ENCODE peak calls at places on chromosome 19, in five cellular contexts. One of them, this sample, is unnamed.

GRCh38 chr19:46218160-46218559 is 11.4 kb upstream of the IGFL1 start:
- DNase-seq in psoas muscle: no peak
- DNase-seq in cardiac fibroblast: peak; percentile 46
- DNase-seq in HCT116: peak; percentile 21
- DNase-seq in colonic mucosa: peak; percentile 24
- DNase-seq in this sample: peak; percentile 72

GRCh38 chr19:57269515-57270250 is 10.6 kb upstream of the ZNF460 start:
- DNase-seq in colonic mucosa: no peak
- DNase-seq in cardiac fibroblast: peak; percentile 92
- DNase-seq in HCT116: no peak
- DNase-seq in psoas muscle: no peak
- DNase-seq in this sample: peak; percentile 89

GRCh38 chr19:13808856-13809255 is 13.6 kb downstream of the ZSWIM4 start:
- DNase-seq in psoas muscle: no peak
- DNase-seq in colonic mucosa: no peak
- DNase-seq in HCT116: no peak
- DNase-seq in cardiac fibroblast: no peak
- DNase-seq in this sample: no peak

GRCh38 chr19:40217921-40218890 is at the start of gene TTC9B:
- DNase-seq in colonic mucosa: no peak
- DNase-seq in psoas muscle: no peak
- DNase-seq in HCT116: no peak
- DNase-seq in cardiac fibroblast: no peak
- DNase-seq in this sample: no peak

GRCh38 chr19:15048128-15048527 is 1.2 kb upstream of the CASP14 start:
- DNase-seq in psoas muscle: no peak
- DNase-seq in HCT116: no peak
- DNase-seq in colonic mucosa: no peak
- DNase-seq in cardiac fibroblast: no peak
- DNase-seq in this sample: no peak

GRCh38 chr19:52590728-52591127 is 20.6 kb downstream of the ZNF701 start:
- DNase-seq in psoas muscle: no peak
- DNase-seq in cardiac fibroblast: no peak
- DNase-seq in HCT116: no peak
- DNase-seq in colonic mucosa: no peak
- DNase-seq in this sample: no peak

GRCh38 chr19:3098515-3099346 is 4.6 kb downstream of the GNA11 start:
- DNase-seq in colonic mucosa: peak; percentile 61
- DNase-seq in HCT116: no peak
- DNase-seq in cardiac fibroblast: peak; percentile 49
- DNase-seq in psoas muscle: peak; percentile 74
- DNase-seq in this sample: no peak

GRCh38 chr19:38736413-38737280 is 7.6 kb downstream of the CAPN12 start:
- DNase-seq in cardiac fibroblast: no peak
- DNase-seq in colonic mucosa: peak; percentile 82
- DNase-seq in HCT116: peak; percentile 48
- DNase-seq in psoas muscle: no peak
- DNase-seq in this sample: peak; percentile 89

GRCh38 chr19:4916292-4917082 is 7.2 kb downstream of the UHRF1 start:
- DNase-seq in cardiac fibroblast: no peak
- DNase-seq in HCT116: no peak
- DNase-seq in colonic mucosa: no peak
- DNase-seq in psoas muscle: no peak
- DNase-seq in this sample: no peak

GRCh38 chr19:4913996-4914735 is 4.9 kb downstream of the UHRF1 start:
- DNase-seq in cardiac fibroblast: no peak
- DNase-seq in colonic mucosa: no peak
- DNase-seq in HCT116: no peak
- DNase-seq in psoas muscle: no peak
- DNase-seq in this sample: peak; percentile 18

GRCh38 chr19:4911786-4912672 is 2.7 kb downstream of the UHRF1 start:
- DNase-seq in HCT116: peak; percentile 95
- DNase-seq in cardiac fibroblast: peak; percentile 100
- DNase-seq in colonic mucosa: peak; percentile 70
- DNase-seq in psoas muscle: peak; percentile 74
- DNase-seq in this sample: peak; percentile 100

GRCh38 chr19:4911314-4911713 is 2.0 kb downstream of the UHRF1 start:
- DNase-seq in colonic mucosa: no peak
- DNase-seq in psoas muscle: no peak
- DNase-seq in cardiac fibroblast: no peak
- DNase-seq in HCT116: no peak
- DNase-seq in this sample: peak; percentile 18

DNA sequence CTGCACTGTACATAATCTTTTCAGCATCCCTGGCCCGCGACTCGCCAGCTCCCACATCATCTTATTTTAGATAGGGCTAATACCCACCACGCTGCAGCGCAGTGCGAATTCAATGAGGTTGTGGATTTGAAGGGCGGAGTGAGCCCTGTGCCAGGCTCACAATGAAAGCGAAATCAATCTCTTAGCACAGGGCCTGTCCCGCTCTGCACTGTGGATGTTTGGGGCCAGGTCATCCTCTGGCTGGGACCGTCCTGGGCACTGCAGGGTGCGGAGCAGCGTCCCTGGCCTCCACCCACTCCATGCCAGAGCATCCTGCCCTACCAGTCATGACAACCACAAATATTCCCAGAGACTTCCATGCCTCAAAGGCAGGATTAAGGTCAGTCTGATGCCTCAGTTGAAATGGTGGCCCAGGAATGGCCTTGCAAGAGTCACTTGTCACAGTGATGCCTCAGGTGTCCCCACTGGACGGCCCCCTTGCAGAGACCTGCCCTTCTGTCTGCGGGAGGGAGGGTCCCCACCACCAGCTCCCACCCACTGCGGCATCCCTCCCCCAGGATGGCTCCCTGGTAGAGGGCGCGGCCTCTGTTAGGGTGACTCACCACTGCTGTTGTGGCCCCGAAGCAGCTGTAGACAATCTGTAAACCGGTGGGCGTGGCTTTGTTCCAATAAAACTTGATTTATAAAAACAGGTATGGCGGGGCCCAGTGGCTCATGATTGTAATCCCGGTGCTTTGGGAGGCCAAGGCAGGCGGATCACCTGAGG is 5.6 kb downstream of the UHRF1 start:
- DNase-seq in psoas muscle: no peak
- DNase-seq in HCT116: peak; percentile 76
- DNase-seq in cardiac fibroblast: peak; percentile 82
- DNase-seq in colonic mucosa: peak; percentile 93
- DNase-seq in this sample: peak; percentile 94
- H3K4me3 ChIP-seq in psoas muscle: peak overlapping the region; percentile 7
- H3K4me3 ChIP-seq in HCT116: no peak overlapping the region
- H3K4me3 ChIP-seq in cardiac fibroblast: no peak overlapping the region
- H3K4me3 ChIP-seq in colonic mucosa: peak overlapping the region; percentile 7
- H3K4me3 ChIP-seq in this sample: no peak overlapping the region

GRCh38 chr19:6423499-6424189 is 967 bp downstream of the KHSRP start:
- DNase-seq in colonic mucosa: peak; percentile 55
- DNase-seq in cardiac fibroblast: peak; percentile 60
- DNase-seq in psoas muscle: no peak
- DNase-seq in HCT116: no peak
- DNase-seq in this sample: peak; percentile 54

GRCh38 chr19:6424190-6424938 is at the start of gene KHSRP:
- DNase-seq in HCT116: no peak
- DNase-seq in psoas muscle: peak; percentile 100
- DNase-seq in colonic mucosa: no peak
- DNase-seq in cardiac fibroblast: no peak
- DNase-seq in this sample: no peak

GRCh38 chr19:6427131-6427530 is 2.5 kb upstream of the KHSRP start:
- DNase-seq in psoas muscle: no peak
- DNase-seq in cardiac fibroblast: no peak
- DNase-seq in colonic mucosa: no peak
- DNase-seq in HCT116: no peak
- DNase-seq in this sample: no peak

GRCh38 chr19:6425732-6426686 is 1.4 kb upstream of the KHSRP start:
- DNase-seq in cardiac fibroblast: no peak
- DNase-seq in psoas muscle: no peak
- DNase-seq in HCT116: peak; percentile 24
- DNase-seq in colonic mucosa: no peak
- DNase-seq in this sample: no peak

GRCh38 chr19:6424939-6425731 is 524 bp upstream of the KHSRP start:
- DNase-seq in HCT116: peak; percentile 100
- DNase-seq in cardiac fibroblast: peak; percentile 100
- DNase-seq in colonic mucosa: peak; percentile 99
- DNase-seq in psoas muscle: peak; percentile 94
- DNase-seq in this sample: peak; percentile 100
- TF ChIP-seq CTCF in HCT116: no peak
- TF ChIP-seq CTCF in cardiac fibroblast: no peak
- TF ChIP-seq CTCF in colonic mucosa: no peak
- TF ChIP-seq CTCF in psoas muscle: no peak
- TF ChIP-seq CTCF in this sample: no peak

GRCh38 chr19:1860133-1860775 is 3.1 kb downstream of the KLF16 start:
- DNase-seq in cardiac fibroblast: peak; percentile 78
- DNase-seq in HCT116: no peak
- DNase-seq in colonic mucosa: peak; percentile 81
- DNase-seq in psoas muscle: peak; percentile 50
- DNase-seq in this sample: peak; percentile 61
- H3K4me3 ChIP-seq in cardiac fibroblast: peak overlapping the region; percentile 85
- H3K4me3 ChIP-seq in HCT116: no peak overlapping the region
- H3K4me3 ChIP-seq in colonic mucosa: peak overlapping the region; percentile 7
- H3K4me3 ChIP-seq in psoas muscle: no peak overlapping the region
- H3K4me3 ChIP-seq in this sample: peak overlapping the region; percentile 77

GRCh38 chr19:24069907-24070657 is 16.9 kb upstream of the ZNF254 start:
- DNase-seq in psoas muscle: no peak
- DNase-seq in cardiac fibroblast: peak; percentile 33
- DNase-seq in colonic mucosa: no peak
- DNase-seq in HCT116: no peak
- DNase-seq in this sample: peak; percentile 67
- TF ChIP-seq CTCF in psoas muscle: no peak
- TF ChIP-seq CTCF in cardiac fibroblast: no peak
- TF ChIP-seq CTCF in colonic mucosa: no peak
- TF ChIP-seq CTCF in HCT116: no peak
- TF ChIP-seq CTCF in this sample: no peak

GRCh38 chr19:22783651-22784050 is 300 bp downstream of the ZNF99 start:
- DNase-seq in HCT116: no peak
- DNase-seq in colonic mucosa: no peak
- DNase-seq in psoas muscle: no peak
- DNase-seq in cardiac fibroblast: no peak
- DNase-seq in this sample: no peak

GRCh38 chr19:22784051-22784450 is at the start of gene ZNF99:
- DNase-seq in psoas muscle: peak; percentile 47
- DNase-seq in HCT116: no peak
- DNase-seq in cardiac fibroblast: no peak
- DNase-seq in colonic mucosa: no peak
- DNase-seq in this sample: no peak
- H3K4me3 ChIP-seq in psoas muscle: peak within 1 kb of the TSS; percentile 42
- H3K4me3 ChIP-seq in HCT116: no peak within 1 kb of the TSS
- H3K4me3 ChIP-seq in cardiac fibroblast: no peak within 1 kb of the TSS
- H3K4me3 ChIP-seq in colonic mucosa: no peak within 1 kb of the TSS
- H3K4me3 ChIP-seq in this sample: no peak within 1 kb of the TSS

DNA sequence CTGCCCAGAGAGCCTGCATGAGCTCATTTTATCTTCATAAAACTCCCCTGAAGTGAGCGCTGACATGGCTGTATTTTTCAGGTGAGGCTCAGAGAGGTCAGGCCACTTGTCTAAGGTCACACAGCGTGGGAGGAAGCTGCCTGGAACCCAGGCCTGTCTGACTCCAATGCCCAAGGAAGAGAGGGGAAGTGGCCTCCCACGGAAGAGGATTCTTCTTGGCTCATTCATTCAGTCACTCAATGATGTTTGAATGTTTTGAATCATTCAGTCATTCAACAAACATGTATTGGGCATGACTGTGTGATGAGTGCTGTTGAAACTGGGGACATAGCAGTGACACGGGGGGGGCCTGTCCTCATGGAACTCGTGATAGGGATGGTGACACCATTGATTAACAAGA is 12.0 kb downstream of the ACTL9 start:
- DNase-seq in psoas muscle: no peak
- DNase-seq in HCT116: no peak
- DNase-seq in cardiac fibroblast: no peak
- DNase-seq in colonic mucosa: no peak
- DNase-seq in this sample: no peak
- TF ChIP-seq CTCF in psoas muscle: no peak
- TF ChIP-seq CTCF in HCT116: no peak
- TF ChIP-seq CTCF in cardiac fibroblast: no peak
- TF ChIP-seq CTCF in colonic mucosa: no peak
- TF ChIP-seq CTCF in this sample: no peak

GRCh38 chr19:48717059-48717395 is 2.5 kb downstream of the MAMSTR start:
- DNase-seq in cardiac fibroblast: peak; percentile 46
- DNase-seq in HCT116: no peak
- DNase-seq in colonic mucosa: no peak
- DNase-seq in psoas muscle: no peak
- DNase-seq in this sample: no peak
- H3K4me3 ChIP-seq in cardiac fibroblast: no peak overlapping the region
- H3K4me3 ChIP-seq in HCT116: no peak overlapping the region
- H3K4me3 ChIP-seq in colonic mucosa: no peak overlapping the region
- H3K4me3 ChIP-seq in psoas muscle: peak overlapping the region; percentile 78
- H3K4me3 ChIP-seq in this sample: no peak overlapping the region

GRCh38 chr19:17540174-17540573 is 15.3 kb upstream of the COLGALT1 start:
- DNase-seq in HCT116: no peak
- DNase-seq in psoas muscle: no peak
- DNase-seq in colonic mucosa: no peak
- DNase-seq in cardiac fibroblast: no peak
- DNase-seq in this sample: no peak

GRCh38 chr19:17542042-17542441 is 13.4 kb upstream of the COLGALT1 start:
- DNase-seq in psoas muscle: no peak
- DNase-seq in HCT116: no peak
- DNase-seq in cardiac fibroblast: no peak
- DNase-seq in colonic mucosa: no peak
- DNase-seq in this sample: no peak

GRCh38 chr19:17541184-17541759 is 14.2 kb upstream of the COLGALT1 start:
- DNase-seq in psoas muscle: no peak
- DNase-seq in HCT116: no peak
- DNase-seq in colonic mucosa: no peak
- DNase-seq in cardiac fibroblast: no peak
- DNase-seq in this sample: no peak

GRCh38 chr19:17538684-17539287 is 16.7 kb upstream of the COLGALT1 start:
- DNase-seq in psoas muscle: no peak
- DNase-seq in cardiac fibroblast: no peak
- DNase-seq in HCT116: no peak
- DNase-seq in colonic mucosa: no peak
- DNase-seq in this sample: no peak

GRCh38 chr19:17539288-17540117 is 15.9 kb upstream of the COLGALT1 start:
- DNase-seq in psoas muscle: peak; percentile 95
- DNase-seq in cardiac fibroblast: peak; percentile 98
- DNase-seq in colonic mucosa: peak; percentile 94
- DNase-seq in HCT116: peak; percentile 96
- DNase-seq in this sample: peak; percentile 93
- TF ChIP-seq CTCF in psoas muscle: peak; percentile 38
- TF ChIP-seq CTCF in cardiac fibroblast: peak; percentile 34
- TF ChIP-seq CTCF in colonic mucosa: no peak
- TF ChIP-seq CTCF in HCT116: no peak
- TF ChIP-seq CTCF in this sample: no peak

GRCh38 chr19:49499030-49499670 is 2.9 kb downstream of the RPS11 start:
- DNase-seq in HCT116: no peak
- DNase-seq in cardiac fibroblast: no peak
- DNase-seq in psoas muscle: no peak
- DNase-seq in colonic mucosa: no peak
- DNase-seq in this sample: no peak
- H3K4me3 ChIP-seq in HCT116: no peak overlapping the region
- H3K4me3 ChIP-seq in cardiac fibroblast: no peak overlapping the region
- H3K4me3 ChIP-seq in psoas muscle: peak overlapping the region; percentile 99
- H3K4me3 ChIP-seq in colonic mucosa: peak overlapping the region; percentile 19
- H3K4me3 ChIP-seq in this sample: no peak overlapping the region